ENCODE peak calls at places on chromosomes 4 and X, in nine cellular contexts. I is stimulated activated memory B cell treated with anti-CD40 and anti-IgM and Interleukin-4, amounts not matched to agents 10 μg/mL and 1 μg/mL and 100 μg/mL, for 72 hours; A is right cardiac atrium; B is Right ventricle myocardium superior; P is effector memory CD8-positive, alpha-beta T cell; N is HCT116; C is psoas muscle; M is memory B cell; J is DND-41. O is an unnamed sample.

GRCh38 chr4:170088686-170089085 is 1.1 kb downstream of the AADAT start:
- ATAC-seq in C (no peak), P (no peak), J (no peak), I (no peak), A (no peak), B (no peak), M (no peak), N (no peak), O (no peak)

GRCh38 chr4:31613946-31614623 is 893.9 kb downstream of the PCDH7 start:
- ATAC-seq in N (peak), M (no peak), B (no peak), A (no peak), P (no peak), J (no peak), I (no peak), C (peak), O (no peak)

GRCh38 chrX:151871244-151871643 is 41.4 kb upstream of the MAGEA4 start:
- ATAC-seq in P (no peak), N (peak), A (no peak), J (no peak), C (no peak), I (no peak), B (peak), M (no peak), O (peak)

GRCh38 chr4:23305026-23305425 is 584.8 kb downstream of the PPARGC1A start:
- ATAC-seq in C (no peak), M (no peak), B (no peak), N (no peak), A (no peak), J (peak), P (no peak), I (no peak), O (no peak)

GRCh38 chr4:165612936-165613335 is 234.1 kb downstream of the CPE start:
- ATAC-seq in M (no peak), P (no peak), C (no peak), N (no peak), J (no peak), A (no peak), B (no peak), I (no peak), O (no peak)

GRCh38 chr4:97215426-97215825 is 927.9 kb downstream of the STPG2 start:
- ATAC-seq in C (peak), I (no peak), B (no peak), M (no peak), J (no peak), P (no peak), N (no peak), A (no peak), O (no peak)

GRCh38 chrX:56745019-56745418 is 16.0 kb downstream of the NBDY start:
- ATAC-seq in A (no peak), C (no peak), N (no peak), B (peak), P (no peak), M (no peak), J (no peak), I (no peak), O (peak)

GRCh38 chr4:89108068-89108467 is 3.3 kb upstream of the TIGD2 start:
- ATAC-seq in M (no peak), P (no peak), N (no peak), I (no peak), J (no peak), A (no peak), C (no peak), B (no peak), O (no peak)

GRCh38 chr4:147933316-147933715 is 201.4 kb downstream of the ARHGAP10 start:
- ATAC-seq in I (peak), C (peak), B (peak), J (no peak), M (no peak), A (peak), N (no peak), P (peak), O (no peak)

GRCh38 chr4:15413010-15413622 is 14.7 kb upstream of the C1QTNF7 start:
- ATAC-seq in M (peak), B (peak), N (no peak), A (peak), C (no peak), I (peak), P (no peak), J (peak), O (peak)

GRCh38 chr4:185896832-185897475 is 85.0 kb upstream of the SORBS2 start:
- ATAC-seq in P (no peak), J (no peak), N (no peak), C (no peak), A (no peak), M (peak), B (no peak), I (peak), O (no peak)

GRCh38 chrX:46310815-46311497 is 234.3 kb downstream of the ZNF674 start:
- ATAC-seq in J (no peak), C (no peak), B (no peak), A (no peak), M (no peak), N (no peak), P (no peak), I (no peak), O (no peak)

GRCh38 chr4:180391613-180392012 is 1851.6 kb upstream of the TENM3 start:
- ATAC-seq in I (no peak), J (no peak), P (no peak), C (no peak), B (no peak), M (no peak), A (no peak), N (no peak), O (no peak)

GRCh38 chrX:23332888-23333821 is 1.5 kb upstream of the PTCHD1 start:
- ATAC-seq in P (no peak), B (no peak), J (no peak), A (no peak), N (no peak), C (no peak), M (peak), I (no peak), O (peak)

GRCh38 chrX:13239272-13239671 is 80.6 kb downstream of the ATXN3L start:
- ATAC-seq in M (no peak), A (no peak), C (no peak), P (no peak), B (no peak), J (no peak), N (no peak), I (no peak), O (no peak)

GRCh38 chr4:146485968-146486367 is 35.8 kb downstream of the SLC10A7 start:
- ATAC-seq in M (no peak), I (no peak), C (no peak), P (no peak), A (no peak), J (no peak), B (no peak), N (no peak), O (no peak)

GRCh38 chr4:84809946-84810345 is 156.5 kb downstream of the WDFY3 start:
- ATAC-seq in I (no peak), B (no peak), C (no peak), P (no peak), A (peak), N (no peak), M (no peak), J (no peak), O (no peak)

GRCh38 chrX:39470588-39471155 is 627.1 kb downstream of the BCOR start:
- ATAC-seq in I (no peak), C (no peak), B (no peak), P (no peak), J (no peak), M (no peak), N (no peak), A (no peak), O (peak)

GRCh38 chr4:3085948-3086670 is 11.6 kb downstream of the HTT start:
- ATAC-seq in M (no peak), A (no peak), B (no peak), J (no peak), P (no peak), C (no peak), N (no peak), I (no peak), O (no peak)

GRCh38 chrX:3713937-3714434 is 537 bp upstream of the PRKX start:
- ATAC-seq in N (peak), B (no peak), J (no peak), I (no peak), A (no peak), M (no peak), P (no peak), C (no peak), O (no peak)

GRCh38 chrX:15973299-15973698 is 118.7 kb upstream of the AP1S2 start:
- ATAC-seq in N (peak), P (no peak), B (peak), A (peak), M (peak), J (no peak), I (peak), C (peak), O (peak)

GRCh38 chr4:122826000-122826595 is 533 bp upstream of the FGF2 start:
- ATAC-seq in B (no peak), P (no peak), N (no peak), C (no peak), J (no peak), I (no peak), M (no peak), A (no peak), O (no peak)

GRCh38 chr4:39043697-39044363 is 11.6 kb upstream of the TMEM156 start:
- ATAC-seq in C (no peak), A (no peak), B (peak), J (no peak), P (no peak), I (peak), N (no peak), M (peak), O (no peak)

GRCh38 chr4:13313856-13314255 is 170.3 kb downstream of the RAB28 start:
- ATAC-seq in P (no peak), A (no peak), N (no peak), M (no peak), J (no peak), C (no peak), B (peak), I (no peak), O (no peak)

GRCh38 chrX:7170903-7171302 is 22.9 kb upstream of the PUDP start:
- ATAC-seq in A (no peak), P (no peak), M (no peak), C (no peak), B (no peak), N (no peak), I (no peak), J (no peak), O (no peak)

GRCh38 chr4:140028676-140029407 is 125.1 kb downstream of the MAML3 start:
- ATAC-seq in B (no peak), M (no peak), P (no peak), J (no peak), N (no peak), A (no peak), I (no peak), C (no peak), O (no peak)

GRCh38 chrX:40663880-40664630 is 16.7 kb upstream of the CXorf38 start:
- ATAC-seq in B (no peak), P (no peak), A (no peak), I (no peak), C (peak), J (no peak), N (no peak), M (no peak), O (no peak)

GRCh38 chr4:183903021-183903760 is 1.9 kb upstream of the STOX2 start:
- ATAC-seq in B (no peak), C (no peak), N (no peak), A (no peak), J (no peak), M (no peak), I (no peak), P (no peak), O (no peak)

GRCh38 chr4:73661646-73662119 is 41.4 kb upstream of the RASSF6 start:
- ATAC-seq in N (no peak), J (peak), I (no peak), B (no peak), C (no peak), P (no peak), A (no peak), M (no peak), O (no peak)

GRCh38 chrX:63526863-63527262 is 175.7 kb upstream of the SPIN4 start:
- ATAC-seq in B (no peak), J (no peak), A (no peak), C (peak), I (no peak), M (no peak), N (no peak), P (peak), O (no peak)

GRCh38 chr4:121697626-121698025 is 846 bp upstream of the ANXA5 start:
- ATAC-seq in I (peak), J (no peak), N (no peak), M (peak), B (no peak), P (peak), C (no peak), A (no peak), O (no peak)

GRCh38 chr4:40261246-40262078 is 64.6 kb downstream of the RHOH start:
- ATAC-seq in I (no peak), C (no peak), N (peak), B (no peak), P (no peak), A (no peak), M (no peak), J (no peak), O (no peak)

GRCh38 chr4:139763205-139763604 is 97.6 kb downstream of the MGST2 start:
- ATAC-seq in A (no peak), P (no peak), N (no peak), M (no peak), B (peak), I (no peak), C (peak), J (no peak), O (no peak)

GRCh38 chr4:174377613-174378012 is 93.9 kb downstream of the CEP44 start:
- ATAC-seq in I (no peak), J (no peak), B (no peak), C (no peak), N (no peak), M (no peak), P (no peak), A (no peak), O (no peak)

GRCh38 chr4:28686618-28687017 is 1826.0 kb downstream of the STIM2 start:
- ATAC-seq in P (no peak), M (no peak), N (peak), I (no peak), B (peak), C (no peak), J (no peak), A (peak), O (no peak)

GRCh38 chr4:84597450-84597849 is 14.5 kb downstream of the CDS1 start:
- ATAC-seq in N (peak), C (no peak), M (no peak), P (no peak), A (no peak), I (no peak), J (no peak), B (no peak), O (no peak)

GRCh38 chr4:57147335-57148060 is 37.3 kb upstream of the IGFBP7 start:
- ATAC-seq in A (peak), M (no peak), I (no peak), J (no peak), C (no peak), P (no peak), B (no peak), N (no peak), O (no peak)

GRCh38 chr4:128309585-128309984 is 22.0 kb upstream of the PGRMC2 start:
- ATAC-seq in J (no peak), A (no peak), I (no peak), N (no peak), C (no peak), B (peak), P (no peak), M (no peak), O (peak)

GRCh38 chrX:97322401-97322800 is 438.7 kb downstream of the RPA4 start:
- ATAC-seq in C (no peak), M (no peak), J (no peak), I (no peak), P (no peak), N (no peak), B (no peak), A (no peak), O (no peak)